ENCODE peak calls at places on chromosomes 4 and X, in nine cellular contexts. M is foreskin fibroblast, A is left ventricle myocardium inferior, V is ovary, E is brain microvascular endothelial cell, H is GM06990, Y is heart left ventricle, B is AG09309, X is body of pancreas. R is an unnamed sample.
A peak's percentile ranks its signal among the peaks of the same experiment; 100 is the strongest.

GRCh38 chrX:64536740-64537139 is 141.5 kb upstream of the MTMR8 start:
- DNase-seq in M (no peak), A (no peak), V (no peak), E (no peak), H (no peak), Y (no peak), B (no peak), X (no peak), R (no peak)

GRCh38 chrX:39705299-39705698 is 392.5 kb downstream of the BCOR start:
- DNase-seq in M (peak; percentile 90), A (peak; percentile 60), V (peak; percentile 84), E (peak; percentile 74), H (no peak), Y (peak; percentile 41), B (peak; percentile 56), X (peak; percentile 86), R (peak; percentile 84)

GRCh38 chr4:71287305-71287704 is 51.5 kb upstream of the SLC4A4 start:
- DNase-seq in M (peak; percentile 4), A (no peak), V (no peak), E (no peak), H (no peak), Y (no peak), B (no peak), X (no peak), R (no peak)

GRCh38 chrX:71547339-71547738 is 14.4 kb downstream of the OGT start:
- DNase-seq in M (no peak), A (no peak), V (no peak), E (no peak), H (no peak), Y (no peak), B (no peak), X (no peak), R (no peak)

GRCh38 chrX:118049713-118050112 is 66.9 kb downstream of the KLHL13 start:
- DNase-seq in M (peak; percentile 12), A (no peak), V (no peak), E (no peak), H (no peak), Y (no peak), B (no peak), X (no peak), R (no peak)

GRCh38 chr4:71009796-71010588 is 16.5 kb downstream of the DCK start:
- DNase-seq in M (peak; percentile 63), A (no peak), V (no peak), E (no peak), H (no peak), Y (no peak), B (no peak), X (no peak), R (peak; percentile 40)

GRCh38 chr4:1530356-1530755 is 124.1 kb upstream of the NKX1-1 start:
- DNase-seq in M (no peak), A (no peak), V (no peak), E (no peak), H (no peak), Y (no peak), B (no peak), X (no peak), R (no peak)

GRCh38 chrX:41781500-41781899 is 57.5 kb downstream of the GPR82 start:
- DNase-seq in M (peak; percentile 61), A (no peak), V (no peak), E (peak; percentile 41), H (no peak), Y (no peak), B (no peak), X (no peak), R (peak; percentile 13)

GRCh38 chr4:151035321-151035720 is 20.2 kb upstream of the LRBA start:
- DNase-seq in M (no peak), A (no peak), V (no peak), E (no peak), H (no peak), Y (no peak), B (no peak), X (peak; percentile 17), R (no peak)

GRCh38 chr4:112343330-112343729 is 46.2 kb downstream of the ALPK1 start:
- DNase-seq in M (no peak), A (no peak), V (no peak), E (no peak), H (no peak), Y (no peak), B (no peak), X (no peak), R (no peak)

DNA sequence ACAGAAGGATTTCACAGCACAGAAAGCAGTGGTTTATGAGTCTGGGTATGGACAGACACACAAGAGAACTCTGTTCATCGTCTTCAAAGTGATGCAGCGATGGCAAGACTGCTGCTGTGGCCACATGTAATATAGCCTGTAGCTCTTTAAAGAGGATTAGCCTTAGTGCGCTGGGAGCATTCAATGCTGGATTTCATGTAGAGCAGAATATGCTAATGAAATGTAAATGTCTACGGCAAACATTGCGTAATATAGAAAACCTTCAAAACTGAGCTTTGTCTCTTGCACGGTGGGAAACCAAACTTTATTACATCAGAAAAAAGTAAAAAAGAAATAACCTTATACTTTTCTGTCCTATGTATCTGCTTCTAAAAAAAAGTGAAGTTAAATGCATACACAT is 42.9 kb downstream of the ALPK1 start:
- DNase-seq in M (no peak), A (no peak), V (no peak), E (no peak), H (no peak), Y (no peak), B (no peak), X (no peak), R (no peak)
- H3K4me3 ChIP-seq in M (no peak overlapping the region), A (no peak overlapping the region), V (no peak overlapping the region), E (no peak overlapping the region), H (no peak overlapping the region), Y (no peak overlapping the region), B (no peak overlapping the region), X (no peak overlapping the region), R (no peak overlapping the region)

DNA sequence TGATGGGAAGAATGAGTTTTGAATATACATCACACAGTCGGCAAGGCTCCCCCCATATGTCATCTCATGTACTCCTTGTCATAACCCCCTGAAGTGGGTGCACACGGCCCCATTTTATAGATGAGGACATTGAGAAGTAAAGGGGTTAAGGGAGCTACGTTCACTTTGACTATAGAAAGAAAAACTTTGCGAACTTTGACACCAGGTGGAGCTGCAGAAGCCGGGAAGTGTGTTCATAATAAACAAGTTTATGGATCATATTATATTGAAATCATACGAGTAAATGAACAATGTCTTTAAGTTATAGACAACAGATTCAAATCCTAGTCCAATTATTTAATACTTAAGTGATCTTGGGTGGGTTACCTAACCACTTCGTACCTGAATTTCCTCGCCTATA is 203.8 kb upstream of the PITX2 start:
- DNase-seq in M (no peak), A (no peak), V (no peak), E (no peak), H (no peak), Y (no peak), B (no peak), X (no peak), R (no peak)
- TF ChIP-seq CTCF in M (no peak), A (no peak), V (no peak), E (no peak), H (no peak), Y (no peak), B (no peak), X (no peak), R (no peak)

GRCh38 chrX:12972867-12973560 is 1.9 kb upstream of the TMSB4X start:
- DNase-seq in M (no peak), A (no peak), V (no peak), E (no peak), H (no peak), Y (no peak), B (no peak), X (no peak), R (no peak)
- H3K4me3 ChIP-seq in M (no peak overlapping the region), A (peak overlapping the region; percentile 80), V (no peak overlapping the region), E (no peak overlapping the region), H (peak overlapping the region; percentile 91), Y (peak overlapping the region; percentile 83), B (no peak overlapping the region), X (no peak overlapping the region), R (no peak overlapping the region)

DNA sequence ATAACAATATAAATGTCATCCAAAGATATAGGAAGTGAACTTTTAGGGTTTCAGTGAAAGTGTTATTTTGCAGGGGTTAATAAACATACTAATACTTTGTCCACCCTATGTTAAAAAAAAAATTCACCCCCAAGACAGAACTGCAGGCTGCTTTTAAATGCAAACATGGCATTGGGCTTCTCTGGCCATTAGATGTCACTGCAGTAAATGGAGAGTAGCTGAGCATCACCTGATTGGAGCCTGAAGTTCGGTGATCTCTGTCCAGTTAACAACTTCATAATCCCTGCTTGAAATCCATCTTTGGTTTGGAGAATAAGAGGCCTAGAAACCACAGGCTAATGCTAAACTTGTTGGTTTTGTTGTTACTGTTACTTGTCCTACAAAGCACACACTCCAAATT is 18.7 kb downstream of the SLC25A43 start:
- DNase-seq in M (peak; percentile 21), A (no peak), V (no peak), E (no peak), H (no peak), Y (no peak), B (no peak), X (no peak), R (no peak)
- TF ChIP-seq CTCF in M (no peak), A (peak; percentile 43), V (no peak), E (peak; percentile 45), H (peak; percentile 46), Y (peak; percentile 19), B (peak; percentile 15), X (peak; percentile 12), R (peak; percentile 34)

GRCh38 chr4:153790962-153791551 is 2.2 kb upstream of the SFRP2 start:
- DNase-seq in M (peak; percentile 84), A (no peak), V (no peak), E (no peak), H (peak; percentile 26), Y (no peak), B (no peak), X (peak; percentile 37), R (no peak)
- H3K4me3 ChIP-seq in M (peak overlapping the region; percentile 13), A (peak overlapping the region; percentile 45), V (no peak overlapping the region), E (peak overlapping the region; percentile 12), H (peak overlapping the region; percentile 8), Y (peak overlapping the region; percentile 25), B (no peak overlapping the region), X (no peak overlapping the region), R (peak overlapping the region; percentile 25)

GRCh38 chr4:113350576-113350975 is 301.1 kb downstream of the ANK2 start:
- DNase-seq in M (no peak), A (no peak), V (no peak), E (no peak), H (peak; percentile 15), Y (no peak), B (no peak), X (no peak), R (peak; percentile 16)

GRCh38 chr4:113356452-113356851 is 307.0 kb downstream of the ANK2 start:
- DNase-seq in M (no peak), A (no peak), V (no peak), E (no peak), H (no peak), Y (no peak), B (no peak), X (no peak), R (no peak)

GRCh38 chr4:113358784-113359183 is 309.3 kb downstream of the ANK2 start:
- DNase-seq in M (peak; percentile 27), A (no peak), V (no peak), E (no peak), H (no peak), Y (no peak), B (no peak), X (no peak), R (no peak)

GRCh38 chr4:113355550-113356371 is 306.3 kb downstream of the ANK2 start:
- DNase-seq in M (peak; percentile 63), A (peak; percentile 22), V (no peak), E (peak; percentile 94), H (peak; percentile 63), Y (peak; percentile 26), B (peak; percentile 59), X (peak; percentile 12), R (peak; percentile 84)
- TF ChIP-seq CTCF in M (no peak), A (peak; percentile 13), V (no peak), E (peak; percentile 46), H (peak; percentile 54), Y (no peak), B (peak; percentile 27), X (no peak), R (peak; percentile 31)

GRCh38 chr4:168139336-168139735 is 47.0 kb downstream of the ANXA10 start:
- DNase-seq in M (peak; percentile 69), A (no peak), V (no peak), E (peak; percentile 96), H (no peak), Y (no peak), B (no peak), X (no peak), R (no peak)
- H3K4me3 ChIP-seq in M (no peak overlapping the region), A (no peak overlapping the region), V (no peak overlapping the region), E (no peak overlapping the region), H (no peak overlapping the region), Y (no peak overlapping the region), B (no peak overlapping the region), X (no peak overlapping the region), R (no peak overlapping the region)